ENCODE peak calls at places on chromosomes 12 and 14, in eight cellular contexts. A is ovary, I is heart left ventricle, O is uterus, D is A549, Z is tibial nerve, J is thyroid gland, T is spleen. M is an unnamed sample.

GRCh38 chr14:38616959-38617358 is 361.1 kb upstream of the CLEC14A start:
- DNase-seq in A (no peak), I (no peak), O (no peak), D (no peak), Z (no peak), J (peak; percentile 83), T (no peak), M (no peak)

GRCh38 chr14:102518063-102518648 is 8.6 kb upstream of the ANKRD9 start:
- DNase-seq in A (no peak), I (no peak), O (no peak), D (no peak), Z (no peak), J (no peak), T (no peak), M (no peak)

GRCh38 chr14:60315181-60315580 is 66.2 kb downstream of the PPM1A start:
- DNase-seq in A (no peak), I (no peak), O (no peak), D (no peak), Z (no peak), J (no peak), T (no peak), M (no peak)

GRCh38 chr14:92647499-92648279 is 100.7 kb downstream of the LGMN start:
- DNase-seq in A (no peak), I (no peak), O (no peak), D (no peak), Z (no peak), J (no peak), T (peak; percentile 76), M (no peak)

GRCh38 chr12:87150969-87151662 is 878.1 kb downstream of the C12orf50 start:
- DNase-seq in A (no peak), I (no peak), O (no peak), D (no peak), Z (no peak), J (no peak), T (peak; percentile 13), M (no peak)

GRCh38 chr14:52599974-52600373 is 47.3 kb downstream of the GPR137C start:
- DNase-seq in A (no peak), I (no peak), O (no peak), D (no peak), Z (no peak), J (no peak), T (no peak), M (no peak)

GRCh38 chr12:52645120-52645761 is 6.8 kb downstream of the KRT2 start:
- DNase-seq in A (no peak), I (no peak), O (no peak), D (no peak), Z (no peak), J (no peak), T (no peak), M (no peak)

GRCh38 chr14:67241416-67242362 is at the start of gene PALS1:
- DNase-seq in A (peak; percentile 56), I (peak; percentile 64), O (no peak), D (peak; percentile 33), Z (peak; percentile 23), J (no peak), T (no peak), M (no peak)

GRCh38 chr12:88299567-88300101 is 157.5 kb downstream of the TMTC3 start:
- DNase-seq in A (no peak), I (peak; percentile 24), O (no peak), D (peak; percentile 66), Z (no peak), J (no peak), T (no peak), M (no peak)

GRCh38 chr12:18171571-18171970 is 81.6 kb upstream of the RERGL start:
- DNase-seq in A (no peak), I (no peak), O (no peak), D (no peak), Z (no peak), J (no peak), T (no peak), M (no peak)

GRCh38 chr12:30286345-30286926 is 409.2 kb downstream of the IPO8 start:
- DNase-seq in A (no peak), I (no peak), O (no peak), D (peak; percentile 13), Z (no peak), J (no peak), T (no peak), M (no peak)

GRCh38 chr12:26939192-26939832 is 1.0 kb downstream of the FGFR1OP2 start:
- DNase-seq in A (no peak), I (no peak), O (no peak), D (no peak), Z (no peak), J (no peak), T (no peak), M (no peak)

GRCh38 chr12:26937863-26938659 is at the start of the genes FGFR1OP2 and INTS13:
- DNase-seq in A (peak; percentile 100), I (peak; percentile 99), O (peak; percentile 99), D (peak; percentile 94), Z (peak; percentile 99), J (peak; percentile 99), T (peak; percentile 99), M (peak; percentile 79)

GRCh38 chr12:26937443-26937862 is 328 bp downstream of the INTS13 start:
- DNase-seq in A (no peak), I (no peak), O (no peak), D (no peak), Z (no peak), J (no peak), T (no peak), M (no peak)

GRCh38 chr12:26939953-26940352 is 1.7 kb downstream of the FGFR1OP2 start:
- DNase-seq in A (no peak), I (no peak), O (no peak), D (no peak), Z (no peak), J (no peak), T (no peak), M (no peak)

GRCh38 chr12:26938660-26939185 is 453 bp downstream of the FGFR1OP2 start:
- DNase-seq in A (no peak), I (no peak), O (no peak), D (peak; percentile 23), Z (peak; percentile 22), J (no peak), T (peak; percentile 92), M (no peak)
- TF ChIP-seq CTCF in A (no peak), I (no peak), O (no peak), D (no peak), Z (no peak), J (no peak), T (no peak), M (no peak)

GRCh38 chr14:89544636-89545301 is 127.7 kb upstream of the FOXN3 start:
- DNase-seq in A (no peak), I (no peak), O (no peak), D (no peak), Z (no peak), J (no peak), T (no peak), M (no peak)

GRCh38 chr14:89543420-89543790 is 126.4 kb upstream of the FOXN3 start:
- DNase-seq in A (peak; percentile 50), I (no peak), O (peak; percentile 24), D (no peak), Z (no peak), J (no peak), T (no peak), M (no peak)

GRCh38 chr14:89540830-89541470 is 123.9 kb upstream of the FOXN3 start:
- DNase-seq in A (no peak), I (no peak), O (no peak), D (no peak), Z (no peak), J (no peak), T (no peak), M (no peak)

GRCh38 chr14:89540009-89540829 is 123.2 kb upstream of the FOXN3 start:
- DNase-seq in A (no peak), I (no peak), O (no peak), D (no peak), Z (no peak), J (no peak), T (no peak), M (no peak)

DNA sequence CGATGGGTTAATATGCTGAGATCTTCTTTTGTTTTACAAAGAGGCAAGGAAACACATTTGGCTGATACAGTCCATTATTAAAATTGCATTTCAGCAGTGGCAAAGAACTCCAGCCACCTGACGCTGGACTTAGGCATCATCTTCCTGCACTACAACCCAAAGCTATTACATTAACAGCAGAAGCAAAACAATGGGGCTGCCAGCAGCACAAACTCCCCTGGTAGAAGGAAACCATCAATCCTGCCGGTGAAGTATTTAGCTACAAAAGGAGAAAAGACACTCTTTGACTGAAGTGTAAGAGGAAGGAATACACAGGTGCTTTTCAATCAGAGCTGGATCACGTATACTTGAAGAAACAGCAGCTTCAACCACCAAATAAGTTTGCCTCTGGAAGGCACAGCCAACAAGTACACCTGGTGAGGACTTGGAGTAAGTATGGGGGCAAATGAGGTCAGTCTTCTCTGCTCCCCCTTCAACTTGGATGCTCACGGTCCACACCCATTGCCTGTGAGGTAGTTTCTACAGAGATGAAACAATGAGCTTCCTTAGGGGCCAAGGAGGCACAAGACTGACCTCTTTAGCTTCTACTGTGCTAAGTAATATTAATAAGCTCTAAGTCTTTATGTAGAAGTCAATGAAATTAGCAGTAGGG is 125.9 kb upstream of the FOXN3 start:
- DNase-seq in A (no peak), I (no peak), O (no peak), D (no peak), Z (no peak), J (no peak), T (no peak), M (no peak)
- H3K27ac ChIP-seq in A (no peak overlapping the region), I (no peak overlapping the region), O (no peak overlapping the region), D (no peak overlapping the region), Z (no peak overlapping the region), J (no peak overlapping the region), T (no peak overlapping the region), M (no peak overlapping the region)

DNA sequence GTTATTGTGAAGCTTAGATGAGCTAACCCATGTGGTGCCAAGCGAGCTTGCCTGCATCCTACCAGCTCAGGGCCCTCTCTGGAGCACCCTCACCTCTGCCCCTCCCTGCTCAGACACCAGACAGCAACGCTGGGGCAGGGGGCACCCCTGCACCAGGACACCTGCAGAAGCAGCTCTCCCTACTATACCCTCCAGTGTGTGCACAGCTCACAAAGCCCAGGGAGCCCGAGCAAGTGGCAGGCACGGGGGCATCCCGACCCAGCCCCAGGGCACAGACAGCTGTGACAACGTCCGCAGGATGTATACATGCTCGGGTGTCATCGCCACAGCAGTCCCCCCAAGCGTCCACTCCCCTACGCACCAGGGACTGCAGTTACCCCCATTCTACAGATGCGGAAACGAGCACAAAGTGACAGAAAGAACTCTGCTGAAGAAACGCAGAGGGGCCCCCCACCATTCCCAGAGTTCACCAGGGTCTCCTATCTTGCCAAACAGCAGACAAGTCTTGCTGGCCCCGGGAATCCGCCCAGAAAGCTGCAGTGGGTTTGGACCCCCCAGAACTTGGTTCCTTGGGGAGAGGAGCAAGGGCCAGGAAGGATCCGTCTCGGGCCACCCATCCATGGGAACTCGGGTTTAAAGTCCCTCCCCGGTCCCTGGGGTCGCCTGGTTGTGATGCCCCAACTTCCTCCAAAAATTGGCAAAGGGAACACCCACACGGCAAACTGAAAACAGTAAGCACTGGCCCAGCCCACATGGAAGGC is 12.1 kb downstream of the NCOR2 start:
- DNase-seq in A (no peak), I (no peak), O (no peak), D (no peak), Z (no peak), J (no peak), T (peak; percentile 60), M (no peak)
- TF ChIP-seq POLR2A in A (no peak), I (no peak), O (no peak), D (no peak), Z (no peak), J (no peak), T (no peak), M (no peak)

GRCh38 chr12:130517588-130517987 is 179.9 kb downstream of the PIWIL1 start:
- DNase-seq in A (no peak), I (no peak), O (no peak), D (no peak), Z (no peak), J (no peak), T (no peak), M (no peak)
- TF ChIP-seq CTCF in A (no peak), I (no peak), O (no peak), D (no peak), Z (no peak), J (no peak), T (no peak), M (no peak)